ENCODE peak calls at places on chromosomes 16 and 17, in seven cellular contexts. D, Z, F, R, T, J and O are unnamed samples.

GRCh38 chr17:48626470-48627241 is 498 bp upstream of the HOXB9 start:
- DNase-seq in Z (no peak), F (no peak), R (no peak), T (no peak), J (no peak), D (peak), O (no peak)

GRCh38 chr16:85523602-85524364 is 89.3 kb upstream of the GSE1 start:
- DNase-seq in Z (peak), T (peak), D (no peak), F (no peak), R (peak), J (no peak), O (peak)

GRCh38 chr17:57811633-57812280 is 38.1 kb downstream of the MRPS23 start:
- DNase-seq in F (no peak), R (no peak), J (no peak), D (no peak), T (no peak), Z (no peak), O (no peak)

GRCh38 chr17:27457731-27458523 is 1.7 kb downstream of the KSR1 start:
- DNase-seq in D (no peak), R (no peak), T (no peak), F (no peak), Z (no peak), J (no peak), O (no peak)

GRCh38 chr17:77535892-77536291 is 395.1 kb downstream of the SEC14L1 start:
- DNase-seq in J (no peak), Z (no peak), F (no peak), R (no peak), T (no peak), D (no peak), O (no peak)

GRCh38 chr16:68379472-68380347 is 68.6 kb downstream of the SMPD3 start:
- DNase-seq in Z (peak), J (peak), R (no peak), D (no peak), T (no peak), F (peak), O (no peak)

GRCh38 chr17:1315891-1316403 is 36.5 kb downstream of the TRARG1 start:
- DNase-seq in R (no peak), Z (no peak), D (no peak), J (no peak), T (peak), F (no peak), O (no peak)

GRCh38 chr17:58121925-58122324 is 26.3 kb upstream of the OR4D1 start:
- DNase-seq in J (no peak), R (no peak), Z (no peak), F (peak), T (no peak), D (no peak), O (no peak)

GRCh38 chr17:82683534-82683933 is 15.0 kb downstream of the RAB40B start:
- DNase-seq in R (no peak), D (no peak), Z (no peak), T (no peak), J (no peak), F (no peak), O (no peak)
- TF ChIP-seq CTCF in R (no peak), D (no peak), Z (no peak), T (no peak), J (no peak), F (no peak), O (no peak)

DNA sequence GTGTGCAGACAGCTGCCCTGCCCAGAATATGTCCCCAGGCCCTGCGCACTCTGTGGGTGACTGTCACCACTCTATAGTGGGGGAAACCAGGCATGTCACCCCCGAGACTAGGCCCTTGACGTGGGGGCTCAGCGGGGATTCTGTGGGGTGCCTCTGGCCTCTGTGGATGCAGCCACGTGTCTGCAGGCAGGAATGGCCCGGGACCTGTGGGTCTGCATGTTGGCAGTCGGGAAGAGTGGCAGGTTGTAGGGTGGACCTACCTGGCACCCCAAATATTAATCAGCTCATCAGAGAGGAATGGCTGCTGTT is 954 bp downstream of the IL32 start:
- DNase-seq in F (no peak), J (no peak), Z (no peak), T (no peak), D (no peak), R (no peak), O (no peak)
- H3K4me3 ChIP-seq in F (peak), J (peak), Z (peak), T (peak), D (peak), R (peak), O (peak)

DNA sequence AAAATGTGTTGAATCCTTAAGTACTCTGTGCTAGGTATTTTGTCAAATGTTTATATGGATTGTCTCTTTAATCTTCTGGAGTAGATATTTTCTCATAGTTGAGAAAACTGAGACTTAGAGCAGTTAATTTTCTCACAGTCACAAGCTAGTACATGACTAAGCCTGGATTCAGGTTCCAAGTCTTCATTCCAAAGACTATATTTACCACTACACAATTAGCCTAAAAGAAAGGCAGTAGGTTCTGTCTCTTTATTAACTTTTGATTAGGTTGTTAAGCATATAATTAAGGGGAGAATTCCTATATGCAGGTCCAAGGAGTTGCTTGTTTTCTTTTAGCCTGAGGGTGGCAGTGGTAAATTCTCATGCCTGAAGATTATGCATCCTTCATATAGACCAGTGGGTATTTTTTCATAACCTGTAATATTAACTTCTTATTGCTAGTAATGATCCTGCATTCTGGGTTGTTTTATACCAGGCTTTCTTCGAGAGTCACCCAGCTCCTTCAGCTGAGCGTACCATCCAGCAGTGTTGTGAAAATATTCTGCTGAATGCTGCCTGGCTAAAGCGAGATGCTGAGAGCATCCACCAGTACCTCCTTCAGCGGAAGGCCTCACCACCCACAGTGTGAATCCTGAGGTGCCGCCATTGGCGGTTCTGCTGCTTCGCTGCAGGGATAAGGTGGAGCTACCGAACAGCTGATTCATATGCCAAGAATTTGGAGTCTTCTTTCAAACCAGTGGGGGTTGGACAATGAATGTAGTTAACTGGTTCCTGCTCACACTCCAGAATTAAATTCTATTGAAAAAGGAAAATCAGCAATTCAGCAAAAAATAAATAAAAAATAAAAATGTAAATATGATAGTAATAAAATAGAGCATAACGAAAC is 28.2 kb upstream of the KPNB1 start:
- DNase-seq in D (no peak), J (peak), Z (no peak), F (no peak), T (no peak), R (no peak), O (no peak)
- TF ChIP-seq CTCF in D (no peak), J (no peak), Z (no peak), F (no peak), T (no peak), R (no peak), O (no peak)

GRCh38 chr16:63623551-63624039 is 1498.3 kb downstream of the CDH11 start:
- DNase-seq in F (no peak), J (no peak), T (no peak), R (no peak), Z (no peak), D (no peak), O (no peak)

GRCh38 chr16:63614421-63614820 is 1507.4 kb downstream of the CDH11 start:
- DNase-seq in D (no peak), F (no peak), Z (no peak), T (no peak), R (no peak), J (no peak), O (no peak)

GRCh38 chr16:63617047-63617989 is 1504.5 kb downstream of the CDH11 start:
- DNase-seq in Z (no peak), T (peak), D (no peak), F (no peak), J (peak), R (no peak), O (no peak)

GRCh38 chr16:63617990-63618763 is 1503.7 kb downstream of the CDH11 start:
- DNase-seq in J (no peak), Z (no peak), D (no peak), T (peak), F (no peak), R (no peak), O (no peak)

GRCh38 chr16:63618896-63619295 is 1503.0 kb downstream of the CDH11 start:
- DNase-seq in F (no peak), D (no peak), Z (no peak), T (no peak), J (no peak), R (no peak), O (no peak)
- H3K4me3 ChIP-seq in F (no peak), D (no peak), Z (no peak), T (no peak), J (no peak), R (no peak), O (no peak)

DNA sequence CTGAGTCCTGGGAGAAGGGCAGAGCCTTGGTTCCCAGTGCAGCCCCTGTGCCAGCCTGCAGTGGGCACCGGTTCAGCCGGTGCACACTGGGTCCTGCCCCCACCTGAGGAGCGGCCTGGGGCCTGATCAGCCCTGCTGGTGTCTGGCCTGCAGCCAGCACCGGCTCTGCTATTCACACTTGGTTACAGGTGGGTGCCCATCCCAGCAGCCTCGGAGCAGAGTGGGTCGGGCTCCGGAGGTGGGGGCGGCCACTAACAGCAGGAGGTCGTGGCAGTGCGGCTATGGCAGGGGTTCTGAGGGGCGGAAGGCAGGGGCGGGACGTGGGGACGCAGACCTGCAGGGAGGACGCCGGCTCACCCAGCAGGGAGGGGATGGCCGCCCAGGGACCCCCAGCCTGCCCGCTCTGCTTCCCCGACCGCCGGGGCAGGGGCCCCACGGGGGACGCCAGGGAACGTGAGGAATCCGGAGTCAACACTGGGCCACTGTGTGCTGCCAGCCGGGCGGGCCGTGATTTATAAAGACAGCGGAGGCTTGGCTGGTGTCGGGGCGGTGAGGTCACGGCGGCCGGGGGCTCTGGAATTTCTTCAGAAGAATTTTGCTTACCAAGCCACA is 20.3 kb downstream of the METRNL start:
- DNase-seq in T (no peak), J (no peak), Z (no peak), D (peak), F (peak), R (no peak), O (no peak)
- TF ChIP-seq CTCF in T (no peak), J (no peak), Z (no peak), D (no peak), F (no peak), R (no peak), O (no peak)

DNA sequence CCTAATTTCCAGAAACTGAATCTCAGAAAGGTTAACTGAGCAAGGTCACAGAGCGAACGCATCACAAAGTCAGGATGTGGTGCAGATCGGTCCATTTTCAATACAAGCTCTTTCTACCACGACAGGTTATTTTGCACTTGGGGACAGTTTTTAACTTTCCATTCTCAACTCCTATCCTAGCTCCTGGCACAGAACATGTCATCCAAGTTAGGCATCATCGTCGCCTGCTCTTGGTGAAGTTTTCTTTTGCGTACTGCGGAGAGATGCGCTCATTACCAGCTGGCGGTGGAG is 15.5 kb upstream of the ERN1 start:
- DNase-seq in D (no peak), R (no peak), J (no peak), Z (no peak), T (no peak), F (no peak), O (no peak)
- H3K4me3 ChIP-seq in D (peak), R (peak), J (peak), Z (peak), T (peak), F (peak), O (peak)